ENCODE peak calls at places on chromosomes 16 and 17, in seven cellular contexts. One of them, this sample, is unnamed.
A peak's percentile ranks its signal among the peaks of the same experiment; 100 is the strongest.

GRCh38 chr17:72305472-72305871 is 184.7 kb downstream of the SOX9 start:
- DNase-seq in lung: no peak
- DNase-seq in lower lobe of right lung: no peak
- DNase-seq in stomach: no peak
- DNase-seq in SJSA1: peak; percentile 44
- DNase-seq in testis: no peak
- DNase-seq in naive thymus-derived CD4-positive, alpha-beta T cell: no peak
- DNase-seq in this sample: no peak

GRCh38 chr17:44581868-44582267 is 24.6 kb downstream of the FZD2 start:
- DNase-seq in stomach: no peak
- DNase-seq in SJSA1: no peak
- DNase-seq in testis: no peak
- DNase-seq in lower lobe of right lung: no peak
- DNase-seq in naive thymus-derived CD4-positive, alpha-beta T cell: no peak
- DNase-seq in lung: no peak
- DNase-seq in this sample: no peak

GRCh38 chr17:10117581-10118001 is 80.8 kb downstream of the GAS7 start:
- DNase-seq in naive thymus-derived CD4-positive, alpha-beta T cell: no peak
- DNase-seq in lung: no peak
- DNase-seq in stomach: no peak
- DNase-seq in SJSA1: no peak
- DNase-seq in lower lobe of right lung: peak; percentile 58
- DNase-seq in testis: no peak
- DNase-seq in this sample: no peak

GRCh38 chr16:4661661-4662060 is 31.7 kb upstream of the NUDT16L1 start:
- DNase-seq in naive thymus-derived CD4-positive, alpha-beta T cell: no peak
- DNase-seq in SJSA1: no peak
- DNase-seq in lung: peak; percentile 56
- DNase-seq in stomach: peak; percentile 84
- DNase-seq in lower lobe of right lung: peak; percentile 74
- DNase-seq in testis: no peak
- DNase-seq in this sample: no peak

GRCh38 chr17:59435238-59435637 is 103.8 kb downstream of the YPEL2 start:
- DNase-seq in lower lobe of right lung: no peak
- DNase-seq in naive thymus-derived CD4-positive, alpha-beta T cell: no peak
- DNase-seq in testis: no peak
- DNase-seq in lung: no peak
- DNase-seq in SJSA1: peak; percentile 69
- DNase-seq in stomach: no peak
- DNase-seq in this sample: peak; percentile 10

GRCh38 chr16:86073103-86073625 is 174.2 kb downstream of the IRF8 start:
- DNase-seq in SJSA1: peak; percentile 11
- DNase-seq in lung: no peak
- DNase-seq in naive thymus-derived CD4-positive, alpha-beta T cell: no peak
- DNase-seq in testis: no peak
- DNase-seq in lower lobe of right lung: no peak
- DNase-seq in stomach: no peak
- DNase-seq in this sample: no peak

GRCh38 chr16:85510203-85510602 is 102.9 kb upstream of the GSE1 start:
- DNase-seq in stomach: no peak
- DNase-seq in SJSA1: no peak
- DNase-seq in testis: no peak
- DNase-seq in lung: no peak
- DNase-seq in naive thymus-derived CD4-positive, alpha-beta T cell: no peak
- DNase-seq in lower lobe of right lung: no peak
- DNase-seq in this sample: no peak

GRCh38 chr17:50556803-50557202 is 3.7 kb upstream of the CACNA1G start:
- DNase-seq in lung: no peak
- DNase-seq in SJSA1: no peak
- DNase-seq in lower lobe of right lung: no peak
- DNase-seq in naive thymus-derived CD4-positive, alpha-beta T cell: no peak
- DNase-seq in stomach: peak; percentile 66
- DNase-seq in testis: no peak
- DNase-seq in this sample: no peak

GRCh38 chr16:720507-720989 is 398 bp upstream of the ANTKMT start:
- DNase-seq in lower lobe of right lung: no peak
- DNase-seq in stomach: no peak
- DNase-seq in lung: no peak
- DNase-seq in testis: peak; percentile 57
- DNase-seq in naive thymus-derived CD4-positive, alpha-beta T cell: no peak
- DNase-seq in SJSA1: peak; percentile 70
- DNase-seq in this sample: no peak

GRCh38 chr17:60522889-60523626 is 3.0 kb downstream of the APPBP2 start:
- DNase-seq in naive thymus-derived CD4-positive, alpha-beta T cell: no peak
- DNase-seq in lung: no peak
- DNase-seq in testis: no peak
- DNase-seq in SJSA1: no peak
- DNase-seq in stomach: no peak
- DNase-seq in lower lobe of right lung: no peak
- DNase-seq in this sample: no peak

GRCh38 chr17:35795007-35795870 is at the start of gene MMP28:
- DNase-seq in SJSA1: peak; percentile 37
- DNase-seq in lower lobe of right lung: peak; percentile 75
- DNase-seq in testis: peak; percentile 42
- DNase-seq in lung: peak; percentile 64
- DNase-seq in naive thymus-derived CD4-positive, alpha-beta T cell: peak; percentile 49
- DNase-seq in stomach: peak; percentile 64
- DNase-seq in this sample: no peak

GRCh38 chr16:49838361-49838638 is 17.6 kb downstream of the ZNF423 start:
- DNase-seq in lower lobe of right lung: no peak
- DNase-seq in lung: no peak
- DNase-seq in stomach: no peak
- DNase-seq in SJSA1: no peak
- DNase-seq in testis: no peak
- DNase-seq in naive thymus-derived CD4-positive, alpha-beta T cell: no peak
- DNase-seq in this sample: no peak
- H3K4me3 ChIP-seq in lower lobe of right lung: no peak overlapping the region
- H3K4me3 ChIP-seq in lung: no peak overlapping the region
- H3K4me3 ChIP-seq in stomach: peak overlapping the region; percentile 29
- H3K4me3 ChIP-seq in SJSA1: no peak overlapping the region
- H3K4me3 ChIP-seq in testis: peak overlapping the region; percentile 37
- H3K4me3 ChIP-seq in naive thymus-derived CD4-positive, alpha-beta T cell: no peak overlapping the region
- H3K4me3 ChIP-seq in this sample: no peak overlapping the region

DNA sequence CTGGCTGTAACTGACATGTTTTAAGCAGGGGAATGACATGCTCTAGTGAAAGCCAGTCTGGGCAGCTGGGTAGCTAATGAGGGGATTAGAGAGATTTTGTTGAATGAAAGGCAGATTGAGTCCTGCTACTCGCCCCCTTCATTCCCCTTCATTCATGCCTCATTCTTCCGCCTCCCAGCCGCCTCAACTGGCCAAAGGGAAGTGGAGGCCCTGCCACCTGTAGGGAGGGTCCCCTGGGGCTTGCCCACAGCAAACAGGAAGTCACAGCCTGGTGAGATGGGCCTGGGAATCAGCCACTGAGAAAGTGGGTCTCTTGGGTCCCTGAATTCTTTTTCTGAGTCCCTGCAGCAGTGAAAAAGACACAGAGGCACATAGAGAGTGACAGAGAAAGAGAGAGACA is 1.1 kb upstream of the CD19 start:
- DNase-seq in SJSA1: no peak
- DNase-seq in testis: no peak
- DNase-seq in lung: no peak
- DNase-seq in naive thymus-derived CD4-positive, alpha-beta T cell: no peak
- DNase-seq in stomach: no peak
- DNase-seq in lower lobe of right lung: no peak
- DNase-seq in this sample: no peak
- H3K4me3 ChIP-seq in SJSA1: no peak overlapping the region
- H3K4me3 ChIP-seq in testis: no peak overlapping the region
- H3K4me3 ChIP-seq in lung: no peak overlapping the region
- H3K4me3 ChIP-seq in naive thymus-derived CD4-positive, alpha-beta T cell: no peak overlapping the region
- H3K4me3 ChIP-seq in stomach: no peak overlapping the region
- H3K4me3 ChIP-seq in lower lobe of right lung: no peak overlapping the region
- H3K4me3 ChIP-seq in this sample: no peak overlapping the region

GRCh38 chr17:81365148-81365600 is 30.1 kb upstream of the BAHCC1 start:
- DNase-seq in lung: peak; percentile 77
- DNase-seq in SJSA1: no peak
- DNase-seq in stomach: peak; percentile 89
- DNase-seq in testis: no peak
- DNase-seq in lower lobe of right lung: peak; percentile 87
- DNase-seq in naive thymus-derived CD4-positive, alpha-beta T cell: no peak
- DNase-seq in this sample: peak; percentile 77
- H3K4me3 ChIP-seq in lung: no peak overlapping the region
- H3K4me3 ChIP-seq in SJSA1: no peak overlapping the region
- H3K4me3 ChIP-seq in stomach: peak overlapping the region; percentile 20
- H3K4me3 ChIP-seq in testis: no peak overlapping the region
- H3K4me3 ChIP-seq in lower lobe of right lung: peak overlapping the region; percentile 33
- H3K4me3 ChIP-seq in naive thymus-derived CD4-positive, alpha-beta T cell: peak overlapping the region; percentile 24
- H3K4me3 ChIP-seq in this sample: peak overlapping the region; percentile 60

DNA sequence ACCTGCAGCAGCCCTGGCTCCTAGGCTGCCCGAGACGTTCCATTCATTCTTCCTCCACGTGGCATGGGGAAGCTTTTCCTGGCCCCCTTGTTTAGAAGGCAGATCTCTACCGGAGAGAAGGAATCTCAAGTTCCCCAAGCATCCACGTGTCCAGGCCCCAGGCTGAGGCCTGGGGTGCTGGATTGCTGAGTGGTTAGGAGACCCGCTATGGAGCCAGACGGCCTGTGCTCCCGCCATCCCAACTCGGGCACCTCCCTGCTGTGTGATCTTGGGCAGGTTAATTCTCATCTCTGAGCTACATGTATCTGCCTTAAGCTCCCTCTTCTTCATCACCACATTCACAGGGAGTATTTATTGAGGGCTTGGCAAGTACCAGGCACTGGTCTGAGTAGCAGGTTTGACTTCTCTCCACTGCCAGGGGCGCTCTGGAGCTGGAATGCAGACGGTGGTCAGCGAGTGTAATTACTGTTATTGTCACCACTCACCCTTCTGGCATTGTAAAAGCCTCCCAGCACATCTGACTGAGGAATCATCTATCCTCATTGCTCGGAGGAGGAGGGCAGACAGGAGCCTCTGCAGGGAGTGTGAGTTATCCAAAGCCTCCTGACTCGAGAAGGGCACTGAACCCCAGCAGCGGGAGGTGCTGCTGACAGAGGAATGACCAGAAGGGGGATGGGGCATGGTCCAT is 1.1 kb upstream of the ADGRG1 start:
- DNase-seq in lung: no peak
- DNase-seq in lower lobe of right lung: no peak
- DNase-seq in SJSA1: peak; percentile 66
- DNase-seq in testis: no peak
- DNase-seq in naive thymus-derived CD4-positive, alpha-beta T cell: no peak
- DNase-seq in stomach: no peak
- DNase-seq in this sample: peak; percentile 88
- H3K4me3 ChIP-seq in lung: no peak overlapping the region
- H3K4me3 ChIP-seq in lower lobe of right lung: no peak overlapping the region
- H3K4me3 ChIP-seq in SJSA1: no peak overlapping the region
- H3K4me3 ChIP-seq in testis: no peak overlapping the region
- H3K4me3 ChIP-seq in naive thymus-derived CD4-positive, alpha-beta T cell: no peak overlapping the region
- H3K4me3 ChIP-seq in stomach: peak overlapping the region; percentile 34
- H3K4me3 ChIP-seq in this sample: no peak overlapping the region

DNA sequence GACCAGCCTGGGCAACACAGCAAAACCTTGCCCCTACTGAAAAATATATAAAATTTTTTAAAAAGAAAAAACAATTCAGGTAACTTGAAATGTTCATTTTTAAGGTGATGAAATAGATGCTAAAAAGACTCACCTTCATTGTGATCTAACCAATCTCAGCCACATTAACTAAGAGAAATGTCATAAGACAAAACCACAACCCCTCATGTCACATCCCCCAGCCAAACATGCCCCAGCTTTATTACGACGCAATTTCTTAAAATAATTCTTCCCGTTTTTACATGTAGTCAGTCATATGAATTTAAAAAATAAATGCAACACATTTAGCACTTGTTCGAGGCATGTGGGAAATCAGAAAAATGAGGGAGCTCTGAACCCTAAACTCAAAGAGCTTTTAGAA is 9.5 kb downstream of the AMFR start:
- DNase-seq in lung: no peak
- DNase-seq in testis: no peak
- DNase-seq in SJSA1: no peak
- DNase-seq in stomach: no peak
- DNase-seq in naive thymus-derived CD4-positive, alpha-beta T cell: no peak
- DNase-seq in lower lobe of right lung: no peak
- DNase-seq in this sample: no peak
- H3K4me3 ChIP-seq in lung: no peak overlapping the region
- H3K4me3 ChIP-seq in testis: no peak overlapping the region
- H3K4me3 ChIP-seq in SJSA1: no peak overlapping the region
- H3K4me3 ChIP-seq in stomach: no peak overlapping the region
- H3K4me3 ChIP-seq in naive thymus-derived CD4-positive, alpha-beta T cell: no peak overlapping the region
- H3K4me3 ChIP-seq in lower lobe of right lung: no peak overlapping the region
- H3K4me3 ChIP-seq in this sample: no peak overlapping the region

This sample was measured in PC-9.